ENCODE peak calls at places on chromosomes 7 and 10, in five cellular contexts. Q is GM12891, P is A549, F is spleen, I is esophagus squamous epithelium. J is an unnamed sample.

GRCh38 chr10:131219584-131219886 is 92.0 kb downstream of the TCERG1L start:
- DNase-seq in P (no peak), F (no peak), I (no peak), Q (no peak), J (no peak)

GRCh38 chr7:132742152-132742551 is 165.9 kb upstream of the PLXNA4 start:
- DNase-seq in P (peak; percentile 13), F (no peak), I (no peak), Q (no peak), J (peak; percentile 43)

GRCh38 chr7:116198748-116199410 is 11.5 kb upstream of the TES start:
- DNase-seq in F (no peak), I (no peak), P (no peak), Q (no peak), J (no peak)

GRCh38 chr7:44796034-44796503 is 412 bp upstream of the PPIA start:
- DNase-seq in Q (no peak), P (peak; percentile 64), F (no peak), I (no peak), J (no peak)

GRCh38 chr7:102073931-102074880 is 212.5 kb upstream of the SH2B2 start:
- DNase-seq in P (no peak), F (no peak), I (no peak), Q (no peak), J (no peak)

GRCh38 chr7:129949292-129950133 is 3.2 kb downstream of the UBE2H start:
- DNase-seq in F (no peak), Q (no peak), I (no peak), P (no peak), J (peak; percentile 45)

GRCh38 chr10:338176-339037 is 203.2 kb downstream of the ZMYND11 start:
- DNase-seq in P (peak; percentile 41), I (no peak), F (no peak), Q (no peak), J (no peak)

GRCh38 chr10:120734476-120735078 is 116.6 kb upstream of the WDR11 start:
- DNase-seq in I (no peak), P (no peak), F (no peak), Q (no peak), J (no peak)

GRCh38 chr10:60575105-60575504 is 185.4 kb upstream of the ANK3 start:
- DNase-seq in P (no peak), F (no peak), I (no peak), Q (no peak), J (no peak)

GRCh38 chr7:155646669-155647068 is 2.2 kb downstream of the RBM33 start:
- DNase-seq in F (no peak), P (no peak), I (no peak), Q (no peak), J (no peak)

GRCh38 chr7:155565596-155565995 is 19.2 kb upstream of the CNPY1 start:
- DNase-seq in I (no peak), P (no peak), F (no peak), Q (no peak), J (no peak)

GRCh38 chr7:100358027-100358856 is at the start of gene PILRB:
- DNase-seq in P (no peak), Q (no peak), F (peak; percentile 78), I (no peak), J (no peak)

GRCh38 chr10:100652406-100653130 is 92.8 kb upstream of the PAX2 start:
- DNase-seq in F (no peak), P (no peak), Q (no peak), I (no peak), J (no peak)

GRCh38 chr7:8176370-8177081 is 85.4 kb downstream of the ICA1 start:
- DNase-seq in Q (no peak), P (no peak), I (no peak), F (peak; percentile 78), J (no peak)

GRCh38 chr10:109205929-109206585 is 717.3 kb downstream of the XPNPEP1 start:
- DNase-seq in Q (no peak), F (no peak), P (no peak), I (no peak), J (no peak)

GRCh38 chr10:77084431-77085144 is 553.0 kb downstream of the KCNMA1 start:
- DNase-seq in P (no peak), F (no peak), Q (no peak), I (no peak), J (no peak)

GRCh38 chr7:127034171-127034806 is 218.5 kb downstream of the GRM8 start:
- DNase-seq in F (no peak), P (no peak), I (no peak), Q (no peak), J (no peak)

GRCh38 chr7:45567713-45568112 is 6.5 kb upstream of the ADCY1 start:
- DNase-seq in Q (no peak), I (no peak), F (no peak), P (no peak), J (no peak)

GRCh38 chr7:155178096-155178495 is 108.0 kb downstream of the HTR5A start:
- DNase-seq in I (no peak), P (no peak), Q (no peak), F (no peak), J (no peak)

GRCh38 chr10:15245530-15245929 is 77.0 kb upstream of the NMT2 start:
- DNase-seq in P (no peak), I (no peak), F (no peak), Q (no peak), J (no peak)

GRCh38 chr7:133815677-133816210 is 311.4 kb upstream of the LRGUK start:
- DNase-seq in Q (no peak), P (no peak), F (no peak), I (no peak), J (no peak)

DNA sequence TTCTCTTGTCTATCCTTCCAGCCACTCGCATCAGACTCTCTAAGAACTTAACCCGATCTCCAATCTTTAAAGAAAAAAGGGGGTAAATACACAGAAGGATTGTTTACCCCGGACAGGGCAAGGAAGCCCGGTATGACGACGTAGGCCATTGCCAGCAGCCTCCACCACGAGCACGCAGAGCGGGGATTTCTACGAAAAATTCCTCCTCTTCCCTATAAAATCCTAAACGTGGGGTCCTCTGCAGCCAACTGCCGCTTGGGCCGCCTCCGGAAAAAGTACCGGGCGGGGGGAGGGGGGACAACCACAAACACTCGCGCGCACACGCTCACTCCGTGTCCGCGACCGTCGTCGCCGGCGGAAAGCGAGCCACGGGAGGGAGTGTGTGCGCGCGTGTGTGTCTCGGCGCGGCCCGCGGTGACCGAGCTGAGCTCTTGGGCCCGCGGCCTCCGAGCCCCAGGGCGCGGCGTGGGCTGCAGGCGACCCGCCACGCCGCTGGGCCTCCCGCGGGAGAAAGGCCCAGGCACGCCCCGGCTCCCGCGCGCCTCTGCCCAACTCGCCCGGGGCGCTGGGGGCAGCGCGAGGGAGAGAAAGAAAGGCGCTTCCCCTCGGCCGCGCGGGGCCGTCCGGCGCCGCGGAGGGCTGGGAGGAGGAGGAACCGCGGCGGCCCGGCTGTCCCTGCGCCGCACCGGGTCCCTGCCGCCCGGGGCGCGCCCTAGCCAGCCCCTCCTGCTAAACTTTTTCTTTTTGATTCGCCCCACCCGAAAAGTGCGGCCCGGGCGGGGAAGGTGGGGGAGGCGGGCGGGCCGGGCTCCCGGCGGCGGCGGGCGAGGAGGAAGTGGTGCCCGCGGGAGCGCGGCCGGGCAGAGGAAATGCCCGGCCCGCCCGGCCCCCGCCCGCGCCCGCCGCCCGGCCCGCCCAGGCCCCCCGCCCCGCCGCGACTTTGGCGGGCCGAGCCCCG is 1.6 kb downstream of the CTBP2 start:
- DNase-seq in I (no peak), P (peak; percentile 52), Q (no peak), F (peak; percentile 91), J (no peak)
- TF ChIP-seq POLR2A in I (peak; percentile 66), P (peak; percentile 31), Q (no peak), F (no peak), J (peak; percentile 69)

GRCh38 chr7:13989138-13989943 is at the start of gene ETV1:
- DNase-seq in F (peak; percentile 75), I (no peak), P (peak; percentile 79), Q (no peak), J (peak; percentile 63)
- TF ChIP-seq POLR2A in F (no peak), I (no peak), P (no peak), Q (no peak), J (no peak)

GRCh38 chr10:44962870-44963738 is 3.5 kb downstream of the RASSF4 start:
- DNase-seq in F (peak; percentile 81), I (no peak), P (no peak), Q (no peak), J (no peak)
- TF ChIP-seq POLR2A in F (no peak), I (no peak), P (no peak), Q (no peak), J (no peak)

GRCh38 chr7:12369700-12370099 is 34.0 kb downstream of the VWDE start:
- DNase-seq in F (no peak), P (no peak), I (no peak), Q (no peak), J (no peak)
- TF ChIP-seq POLR2A in F (no peak), P (no peak), I (no peak), Q (no peak), J (no peak)

GRCh38 chr10:35007858-35008301 is 82.3 kb downstream of the CUL2 start:
- DNase-seq in I (no peak), Q (no peak), F (no peak), P (no peak), J (no peak)
- TF ChIP-seq POLR2A in I (no peak), Q (no peak), F (no peak), P (no peak), J (no peak)

GRCh38 chr10:5930272-5930671 is 40.2 kb downstream of the FBH1 start:
- DNase-seq in F (no peak), P (no peak), I (no peak), Q (no peak), J (no peak)
- TF ChIP-seq POLR2A in F (no peak), P (no peak), I (no peak), Q (no peak), J (no peak)